ENCODE peak calls at places on chromosomes 12 and 14, in four cellular contexts. One of them, this sample, is unnamed.

GRCh38 chr14:33692762-33693161 is 258.1 kb downstream of the EGLN3 start:
- DNase-seq in psoas muscle: no peak
- DNase-seq in fibroblast of lung: peak; percentile 80
- DNase-seq in tibial artery: no peak
- DNase-seq in this sample: no peak

GRCh38 chr12:98352218-98352811 is 163.1 kb upstream of the TMPO start:
- DNase-seq in psoas muscle: no peak
- DNase-seq in fibroblast of lung: peak; percentile 62
- DNase-seq in tibial artery: no peak
- DNase-seq in this sample: no peak

GRCh38 chr14:77359626-77360025 is 17.3 kb downstream of the TMED8 start:
- DNase-seq in tibial artery: no peak
- DNase-seq in fibroblast of lung: no peak
- DNase-seq in psoas muscle: no peak
- DNase-seq in this sample: no peak

GRCh38 chr14:59187802-59188460 is 536 bp upstream of the DAAM1 start:
- DNase-seq in fibroblast of lung: no peak
- DNase-seq in tibial artery: peak; percentile 39
- DNase-seq in psoas muscle: peak; percentile 24
- DNase-seq in this sample: peak; percentile 66

GRCh38 chr12:115914122-115914521 is 363.4 kb downstream of the MED13L start:
- DNase-seq in fibroblast of lung: no peak
- DNase-seq in psoas muscle: no peak
- DNase-seq in tibial artery: no peak
- DNase-seq in this sample: no peak

GRCh38 chr14:94129111-94129757 is at the start of gene IFI27L2:
- DNase-seq in fibroblast of lung: peak; percentile 74
- DNase-seq in psoas muscle: peak; percentile 74
- DNase-seq in tibial artery: peak; percentile 74
- DNase-seq in this sample: peak; percentile 81

GRCh38 chr12:21169878-21170472 is 39.0 kb downstream of the SLCO1B1 start:
- DNase-seq in fibroblast of lung: peak; percentile 37
- DNase-seq in psoas muscle: no peak
- DNase-seq in tibial artery: no peak
- DNase-seq in this sample: peak; percentile 34

GRCh38 chr12:98580695-98581094 is 12.8 kb upstream of the SLC25A3 start:
- DNase-seq in psoas muscle: no peak
- DNase-seq in fibroblast of lung: no peak
- DNase-seq in tibial artery: no peak
- DNase-seq in this sample: no peak

GRCh38 chr14:91754819-91755218 is 22.9 kb upstream of the CATSPERB start:
- DNase-seq in psoas muscle: no peak
- DNase-seq in fibroblast of lung: no peak
- DNase-seq in tibial artery: no peak
- DNase-seq in this sample: no peak

GRCh38 chr14:20632831-20633771 is 8.4 kb downstream of the OR6S1 start:
- DNase-seq in tibial artery: peak; percentile 36
- DNase-seq in fibroblast of lung: peak; percentile 65
- DNase-seq in psoas muscle: no peak
- DNase-seq in this sample: no peak

GRCh38 chr14:90675399-90675798 is 140.8 kb downstream of the TTC7B start:
- DNase-seq in tibial artery: peak; percentile 67
- DNase-seq in fibroblast of lung: peak; percentile 62
- DNase-seq in psoas muscle: peak; percentile 63
- DNase-seq in this sample: no peak

GRCh38 chr12:26122681-26123481 is 2.0 kb downstream of the BHLHE41 start:
- DNase-seq in fibroblast of lung: peak; percentile 79
- DNase-seq in psoas muscle: peak; percentile 75
- DNase-seq in tibial artery: peak; percentile 87
- DNase-seq in this sample: peak; percentile 33

GRCh38 chr14:31346097-31346496 is 74.3 kb downstream of the HEATR5A start:
- DNase-seq in tibial artery: no peak
- DNase-seq in fibroblast of lung: no peak
- DNase-seq in psoas muscle: no peak
- DNase-seq in this sample: no peak

GRCh38 chr12:83818888-83819287 is 1093.7 kb downstream of the SLC6A15 start:
- DNase-seq in psoas muscle: no peak
- DNase-seq in tibial artery: no peak
- DNase-seq in fibroblast of lung: peak; percentile 56
- DNase-seq in this sample: no peak

GRCh38 chr12:19044430-19044829 is 85.1 kb upstream of the PLEKHA5 start:
- DNase-seq in psoas muscle: no peak
- DNase-seq in tibial artery: no peak
- DNase-seq in fibroblast of lung: no peak
- DNase-seq in this sample: no peak

GRCh38 chr12:20212658-20213387 is 155.5 kb upstream of the PDE3A start:
- DNase-seq in fibroblast of lung: peak; percentile 100
- DNase-seq in tibial artery: peak; percentile 91
- DNase-seq in psoas muscle: peak; percentile 72
- DNase-seq in this sample: no peak

GRCh38 chr12:106588771-106589170 is 6.0 kb downstream of the RFX4 start:
- DNase-seq in tibial artery: no peak
- DNase-seq in fibroblast of lung: no peak
- DNase-seq in psoas muscle: no peak
- DNase-seq in this sample: no peak

GRCh38 chr12:106586535-106586802 is 3.7 kb downstream of the RFX4 start:
- DNase-seq in tibial artery: no peak
- DNase-seq in psoas muscle: no peak
- DNase-seq in fibroblast of lung: no peak
- DNase-seq in this sample: no peak

GRCh38 chr12:106594447-106594846 is 11.6 kb downstream of the RFX4 start:
- DNase-seq in tibial artery: no peak
- DNase-seq in psoas muscle: no peak
- DNase-seq in fibroblast of lung: no peak
- DNase-seq in this sample: no peak

GRCh38 chr12:106586803-106587684 is 4.2 kb downstream of the RFX4 start:
- DNase-seq in psoas muscle: no peak
- DNase-seq in fibroblast of lung: no peak
- DNase-seq in tibial artery: no peak
- DNase-seq in this sample: no peak

DNA sequence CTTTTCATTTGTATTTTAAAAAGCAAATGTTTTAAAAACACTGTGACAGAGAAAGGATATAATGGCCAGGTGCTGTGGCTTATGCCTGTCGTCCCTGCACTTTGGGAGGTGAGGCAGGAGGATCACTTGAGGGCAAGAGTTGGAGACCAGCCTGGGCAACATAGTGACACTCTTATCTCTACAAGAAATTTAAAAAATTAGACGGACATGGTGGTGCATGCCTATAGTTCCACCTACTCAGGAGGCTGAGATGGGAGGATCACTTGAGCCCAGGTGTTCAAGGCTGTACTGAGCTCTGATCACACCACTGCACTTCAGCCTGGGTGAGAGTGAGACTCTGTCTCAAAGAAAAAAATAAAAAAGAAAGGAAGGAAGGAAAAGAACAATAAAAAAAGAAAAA is 7.8 kb downstream of the RFX4 start:
- DNase-seq in psoas muscle: no peak
- DNase-seq in tibial artery: no peak
- DNase-seq in fibroblast of lung: no peak
- DNase-seq in this sample: no peak
- H3K27me3 ChIP-seq in psoas muscle: peaks cover 8% of the 10 kb centered on the region
- H3K27me3 ChIP-seq in tibial artery: no peaks in the 10 kb centered on the region
- H3K27me3 ChIP-seq in fibroblast of lung: peaks cover 36% of the 10 kb centered on the region
- H3K27me3 ChIP-seq in this sample: peaks cover 90% of the 10 kb centered on the region

DNA sequence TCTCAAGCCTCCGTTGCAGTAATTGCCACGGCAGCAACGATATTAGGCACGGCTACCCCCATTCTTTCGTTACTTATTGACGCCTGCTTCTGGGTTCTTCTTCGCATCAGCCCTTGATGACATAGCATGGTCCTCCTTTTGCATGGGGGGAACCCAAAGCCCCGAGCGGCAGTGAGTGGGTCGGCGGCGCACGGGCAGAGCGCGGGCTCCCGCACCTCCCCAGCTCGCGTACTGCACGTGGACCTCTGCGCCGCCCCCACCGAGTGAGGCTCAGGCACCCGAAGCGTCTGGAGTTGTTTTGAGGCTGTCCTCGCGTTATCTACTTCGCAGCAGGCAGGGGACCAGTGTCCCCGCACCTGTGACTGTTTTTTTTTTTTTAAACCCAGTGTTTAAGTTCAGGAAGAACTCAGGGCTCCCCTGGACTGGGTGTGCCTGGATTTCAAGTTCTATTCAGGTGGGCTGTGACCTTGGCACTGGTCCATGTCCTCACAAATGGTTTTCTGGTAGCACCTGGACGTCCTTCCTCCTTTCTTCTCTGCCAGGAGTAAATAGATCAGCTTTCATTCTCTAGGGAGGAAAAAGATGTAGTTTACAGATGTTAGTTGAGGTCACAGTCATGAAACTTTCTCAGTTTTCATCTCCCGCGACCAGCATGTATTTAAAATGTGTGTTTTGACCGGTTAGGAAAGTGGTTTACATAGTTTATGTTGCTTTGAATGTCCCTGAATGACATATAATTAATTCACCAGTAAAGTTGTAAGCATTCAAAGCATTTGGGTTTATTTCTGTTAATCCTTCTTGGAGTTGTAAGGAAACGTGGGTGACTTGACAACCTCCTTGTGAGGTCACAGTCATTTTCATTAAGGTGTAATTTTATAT is 1.4 kb upstream of the FOXN4 start:
- DNase-seq in tibial artery: no peak
- DNase-seq in fibroblast of lung: no peak
- DNase-seq in psoas muscle: no peak
- DNase-seq in this sample: peak; percentile 58
- H3K27me3 ChIP-seq in tibial artery: no peaks in the 10 kb centered on the region
- H3K27me3 ChIP-seq in fibroblast of lung: peaks cover 52% of the 10 kb centered on the region
- H3K27me3 ChIP-seq in psoas muscle: no peaks in the 10 kb centered on the region
- H3K27me3 ChIP-seq in this sample: no peaks in the 10 kb centered on the region

GRCh38 chr14:99286761-99287160 is 14.8 kb upstream of the BCL11B start:
- DNase-seq in fibroblast of lung: no peak
- DNase-seq in psoas muscle: no peak
- DNase-seq in tibial artery: no peak
- DNase-seq in this sample: no peak
- H3K27me3 ChIP-seq in fibroblast of lung: no peaks in the 10 kb centered on the region
- H3K27me3 ChIP-seq in psoas muscle: no peaks in the 10 kb centered on the region
- H3K27me3 ChIP-seq in tibial artery: no peaks in the 10 kb centered on the region
- H3K27me3 ChIP-seq in this sample: peaks cover 16% of the 10 kb centered on the region

GRCh38 chr14:36498938-36499337 is 21.1 kb downstream of the NKX2-1 start:
- DNase-seq in psoas muscle: no peak
- DNase-seq in fibroblast of lung: no peak
- DNase-seq in tibial artery: no peak
- DNase-seq in this sample: no peak
- H3K27me3 ChIP-seq in psoas muscle: peaks cover 20% of the 10 kb centered on the region
- H3K27me3 ChIP-seq in fibroblast of lung: peaks cover 7% of the 10 kb centered on the region
- H3K27me3 ChIP-seq in tibial artery: peaks cover under 1% of the 10 kb centered on the region
- H3K27me3 ChIP-seq in this sample: peaks cover 82% of the 10 kb centered on the region

GRCh38 chr14:68471964-68472508 is 320.8 kb downstream of the ZFP36L1 start:
- DNase-seq in tibial artery: no peak
- DNase-seq in psoas muscle: no peak
- DNase-seq in fibroblast of lung: no peak
- DNase-seq in this sample: no peak

GRCh38 chr14:68475802-68476201 is 317.1 kb downstream of the ZFP36L1 start:
- DNase-seq in psoas muscle: no peak
- DNase-seq in fibroblast of lung: no peak
- DNase-seq in tibial artery: no peak
- DNase-seq in this sample: no peak

GRCh38 chr14:68473050-68473449 is 319.8 kb downstream of the ZFP36L1 start:
- DNase-seq in tibial artery: no peak
- DNase-seq in fibroblast of lung: no peak
- DNase-seq in psoas muscle: no peak
- DNase-seq in this sample: no peak

GRCh38 chr14:68474741-68475140 is 318.1 kb downstream of the ZFP36L1 start:
- DNase-seq in fibroblast of lung: no peak
- DNase-seq in tibial artery: no peak
- DNase-seq in psoas muscle: no peak
- DNase-seq in this sample: no peak

DNA sequence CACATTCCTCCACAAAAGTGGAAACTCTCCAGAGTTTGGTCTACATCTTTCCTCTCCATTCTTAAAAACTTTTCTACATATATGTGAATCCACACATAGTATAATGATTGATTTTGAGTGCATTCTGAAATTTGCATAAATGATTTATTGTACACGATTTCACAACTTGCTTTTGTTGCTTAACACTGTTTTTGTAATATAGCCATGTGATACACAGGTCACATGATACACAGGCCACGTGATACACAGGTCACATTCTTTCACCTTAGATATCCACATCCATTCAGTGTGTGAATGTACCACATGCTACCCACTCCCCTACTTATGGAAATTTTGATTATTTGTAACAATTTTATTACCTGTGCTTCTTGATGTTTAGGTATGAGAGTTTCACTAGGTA is 319.1 kb downstream of the ZFP36L1 start:
- DNase-seq in psoas muscle: no peak
- DNase-seq in tibial artery: no peak
- DNase-seq in fibroblast of lung: peak; percentile 65
- DNase-seq in this sample: no peak
- H3K27me3 ChIP-seq in psoas muscle: no peaks in the 10 kb centered on the region
- H3K27me3 ChIP-seq in tibial artery: no peaks in the 10 kb centered on the region
- H3K27me3 ChIP-seq in fibroblast of lung: no peaks in the 10 kb centered on the region
- H3K27me3 ChIP-seq in this sample: no peaks in the 10 kb centered on the region

GRCh38 chr12:65699251-65699650 is 125.0 kb upstream of the HMGA2 start:
- DNase-seq in psoas muscle: no peak
- DNase-seq in fibroblast of lung: peak; percentile 76
- DNase-seq in tibial artery: no peak
- DNase-seq in this sample: no peak

GRCh38 chr12:65695077-65695865 is 129.0 kb upstream of the HMGA2 start:
- DNase-seq in tibial artery: peak; percentile 33
- DNase-seq in psoas muscle: peak; percentile 14
- DNase-seq in fibroblast of lung: peak; percentile 96
- DNase-seq in this sample: no peak

GRCh38 chr12:65690477-65690876 is 133.8 kb upstream of the HMGA2 start:
- DNase-seq in tibial artery: no peak
- DNase-seq in fibroblast of lung: no peak
- DNase-seq in psoas muscle: no peak
- DNase-seq in this sample: no peak

GRCh38 chr12:65696227-65696626 is 128.1 kb upstream of the HMGA2 start:
- DNase-seq in psoas muscle: no peak
- DNase-seq in fibroblast of lung: peak; percentile 28
- DNase-seq in tibial artery: no peak
- DNase-seq in this sample: no peak
- H3K27me3 ChIP-seq in psoas muscle: no peaks in the 10 kb centered on the region
- H3K27me3 ChIP-seq in fibroblast of lung: no peaks in the 10 kb centered on the region
- H3K27me3 ChIP-seq in tibial artery: no peaks in the 10 kb centered on the region
- H3K27me3 ChIP-seq in this sample: no peaks in the 10 kb centered on the region

DNA sequence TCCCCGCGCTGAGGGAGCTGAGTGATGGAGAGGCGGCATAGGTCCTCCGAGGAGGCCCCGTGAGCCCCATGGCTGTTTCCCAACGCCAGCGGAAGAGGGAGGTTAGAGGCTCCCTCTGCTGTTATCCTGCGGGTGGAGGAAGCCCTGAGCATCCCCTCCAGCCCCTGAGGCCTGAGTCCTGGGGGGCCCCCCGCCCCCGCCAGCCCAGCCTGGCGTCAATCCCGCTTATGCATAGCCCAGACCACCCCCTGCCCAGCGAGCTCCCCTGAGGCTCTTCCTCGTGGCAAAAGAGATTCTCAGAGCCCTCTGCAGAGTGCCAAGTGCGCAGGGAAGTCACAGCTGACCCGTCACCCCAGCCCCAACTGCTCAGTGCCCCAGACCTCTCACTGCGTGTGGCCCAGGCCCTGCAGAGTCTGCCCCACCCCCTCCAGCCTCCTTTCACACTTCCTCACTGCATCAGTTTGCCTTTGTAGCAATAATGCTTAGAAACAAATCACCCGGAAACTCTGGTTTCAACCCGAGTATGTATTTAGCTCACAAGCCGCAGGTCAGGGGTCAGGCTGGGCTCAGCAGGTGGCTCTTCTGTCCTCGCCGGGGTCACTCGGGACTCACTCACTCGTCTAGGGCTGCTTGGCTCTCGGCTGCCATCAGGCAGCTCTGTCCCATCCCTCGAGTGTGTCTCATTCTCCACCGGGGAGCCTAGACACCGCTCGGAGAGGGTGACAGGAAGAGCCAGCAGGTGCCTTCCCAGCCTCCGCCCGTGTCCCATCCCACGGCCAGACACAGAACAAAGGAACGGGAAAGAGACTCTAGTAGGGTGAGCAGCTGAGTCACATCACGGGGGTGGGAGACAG is 44.8 kb upstream of the GALNT9 start:
- DNase-seq in fibroblast of lung: peak; percentile 19
- DNase-seq in psoas muscle: no peak
- DNase-seq in tibial artery: no peak
- DNase-seq in this sample: no peak
- H3K27me3 ChIP-seq in fibroblast of lung: no peaks in the 10 kb centered on the region
- H3K27me3 ChIP-seq in psoas muscle: no peaks in the 10 kb centered on the region
- H3K27me3 ChIP-seq in tibial artery: no peaks in the 10 kb centered on the region
- H3K27me3 ChIP-seq in this sample: no peaks in the 10 kb centered on the region